ENCODE peak calls at places on chromosome 12, in seven cellular contexts. One of them, this sample, is unnamed.

GRCh38 chr12:49646871-49647270 is 23.5 kb downstream of the PRPF40B start:
- DNase-seq in IMR-90: no peak
- DNase-seq in H9: no peak
- DNase-seq in trophoblast cell: no peak
- DNase-seq in H1: no peak
- DNase-seq in mesenchymal stem cell: no peak
- DNase-seq in mesendoderm: no peak
- DNase-seq in this sample: no peak

GRCh38 chr12:64678835-64679234 is 68.5 kb downstream of the RASSF3 start:
- DNase-seq in H9: no peak
- DNase-seq in mesendoderm: no peak
- DNase-seq in IMR-90: no peak
- DNase-seq in trophoblast cell: no peak
- DNase-seq in mesenchymal stem cell: no peak
- DNase-seq in H1: no peak
- DNase-seq in this sample: no peak

GRCh38 chr12:55636853-55637252 is at the start of gene OR10P1:
- DNase-seq in mesenchymal stem cell: no peak
- DNase-seq in mesendoderm: no peak
- DNase-seq in trophoblast cell: no peak
- DNase-seq in H9: no peak
- DNase-seq in H1: no peak
- DNase-seq in IMR-90: no peak
- DNase-seq in this sample: no peak

GRCh38 chr12:68960162-68960501 is 27.2 kb upstream of the CPM start:
- DNase-seq in mesendoderm: no peak
- DNase-seq in IMR-90: peak; percentile 86
- DNase-seq in mesenchymal stem cell: peak; percentile 8
- DNase-seq in H9: no peak
- DNase-seq in trophoblast cell: no peak
- DNase-seq in H1: no peak
- DNase-seq in this sample: no peak

GRCh38 chr12:117047810-117048584 is 51.2 kb downstream of the TESC start:
- DNase-seq in IMR-90: peak; percentile 61
- DNase-seq in mesenchymal stem cell: peak; percentile 89
- DNase-seq in H1: no peak
- DNase-seq in mesendoderm: peak; percentile 57
- DNase-seq in trophoblast cell: no peak
- DNase-seq in H9: no peak
- DNase-seq in this sample: no peak

GRCh38 chr12:42056130-42056529 is 88.5 kb downstream of the GXYLT1 start:
- DNase-seq in mesenchymal stem cell: no peak
- DNase-seq in H1: no peak
- DNase-seq in H9: no peak
- DNase-seq in IMR-90: no peak
- DNase-seq in trophoblast cell: no peak
- DNase-seq in mesendoderm: no peak
- DNase-seq in this sample: no peak

GRCh38 chr12:41967668-41968649 is 176.7 kb downstream of the GXYLT1 start:
- DNase-seq in mesendoderm: peak; percentile 85
- DNase-seq in trophoblast cell: no peak
- DNase-seq in mesenchymal stem cell: peak; percentile 32
- DNase-seq in H1: peak; percentile 58
- DNase-seq in IMR-90: no peak
- DNase-seq in H9: peak; percentile 77
- DNase-seq in this sample: peak; percentile 87

GRCh38 chr12:116188581-116188980 is 88.9 kb downstream of the MED13L start:
- DNase-seq in H9: no peak
- DNase-seq in trophoblast cell: no peak
- DNase-seq in mesenchymal stem cell: no peak
- DNase-seq in IMR-90: no peak
- DNase-seq in H1: no peak
- DNase-seq in mesendoderm: no peak
- DNase-seq in this sample: no peak

GRCh38 chr12:100668939-100669536 is 95.6 kb downstream of the GAS2L3 start:
- DNase-seq in H1: peak; percentile 61
- DNase-seq in mesenchymal stem cell: peak; percentile 70
- DNase-seq in H9: peak; percentile 89
- DNase-seq in mesendoderm: peak; percentile 82
- DNase-seq in trophoblast cell: peak; percentile 85
- DNase-seq in IMR-90: peak; percentile 61
- DNase-seq in this sample: peak; percentile 77

GRCh38 chr12:42741771-42742510 is 152.4 kb upstream of the PRICKLE1 start:
- DNase-seq in H9: no peak
- DNase-seq in IMR-90: peak; percentile 84
- DNase-seq in mesendoderm: peak; percentile 44
- DNase-seq in mesenchymal stem cell: peak; percentile 80
- DNase-seq in H1: no peak
- DNase-seq in trophoblast cell: no peak
- DNase-seq in this sample: no peak

GRCh38 chr12:51320695-51321320 is 3.2 kb downstream of the BIN2 start:
- DNase-seq in mesendoderm: peak; percentile 91
- DNase-seq in IMR-90: peak; percentile 26
- DNase-seq in H1: no peak
- DNase-seq in mesenchymal stem cell: peak; percentile 10
- DNase-seq in trophoblast cell: peak; percentile 37
- DNase-seq in H9: peak; percentile 40
- DNase-seq in this sample: peak; percentile 62

GRCh38 chr12:52585951-52586350 is 12.3 kb upstream of the KRT74 start:
- DNase-seq in trophoblast cell: no peak
- DNase-seq in mesendoderm: no peak
- DNase-seq in IMR-90: no peak
- DNase-seq in H9: peak; percentile 22
- DNase-seq in H1: no peak
- DNase-seq in mesenchymal stem cell: no peak
- DNase-seq in this sample: no peak

GRCh38 chr12:44794867-44795266 is 81.2 kb downstream of the NELL2 start:
- DNase-seq in IMR-90: no peak
- DNase-seq in H1: no peak
- DNase-seq in mesenchymal stem cell: no peak
- DNase-seq in mesendoderm: no peak
- DNase-seq in H9: no peak
- DNase-seq in trophoblast cell: no peak
- DNase-seq in this sample: no peak

GRCh38 chr12:71504471-71504852 is 64.9 kb downstream of the LGR5 start:
- DNase-seq in H1: no peak
- DNase-seq in IMR-90: no peak
- DNase-seq in mesendoderm: no peak
- DNase-seq in mesenchymal stem cell: no peak
- DNase-seq in trophoblast cell: no peak
- DNase-seq in H9: no peak
- DNase-seq in this sample: no peak

GRCh38 chr12:110743571-110744093 is 941 bp upstream of the PPP1CC start:
- DNase-seq in trophoblast cell: peak; percentile 62
- DNase-seq in H1: no peak
- DNase-seq in IMR-90: no peak
- DNase-seq in H9: peak; percentile 41
- DNase-seq in mesendoderm: no peak
- DNase-seq in mesenchymal stem cell: peak; percentile 64
- DNase-seq in this sample: peak; percentile 27

GRCh38 chr12:40104461-40105264 is 1.2 kb downstream of the SLC2A13 start:
- DNase-seq in IMR-90: peak; percentile 2
- DNase-seq in H1: no peak
- DNase-seq in mesenchymal stem cell: peak; percentile 27
- DNase-seq in mesendoderm: peak; percentile 27
- DNase-seq in trophoblast cell: no peak
- DNase-seq in H9: no peak
- DNase-seq in this sample: no peak

GRCh38 chr12:102430661-102431060 is 49.7 kb downstream of the IGF1 start:
- DNase-seq in H1: no peak
- DNase-seq in mesendoderm: no peak
- DNase-seq in H9: no peak
- DNase-seq in trophoblast cell: no peak
- DNase-seq in IMR-90: peak; percentile 32
- DNase-seq in mesenchymal stem cell: no peak
- DNase-seq in this sample: no peak

GRCh38 chr12:123097521-123098084 is 53.3 kb downstream of the PITPNM2 start:
- DNase-seq in mesendoderm: no peak
- DNase-seq in trophoblast cell: no peak
- DNase-seq in H1: no peak
- DNase-seq in mesenchymal stem cell: peak; percentile 86
- DNase-seq in IMR-90: no peak
- DNase-seq in H9: no peak
- DNase-seq in this sample: no peak

GRCh38 chr12:65894624-65895023 is 70.3 kb downstream of the HMGA2 start:
- DNase-seq in mesenchymal stem cell: no peak
- DNase-seq in IMR-90: no peak
- DNase-seq in trophoblast cell: no peak
- DNase-seq in mesendoderm: no peak
- DNase-seq in H9: no peak
- DNase-seq in H1: no peak
- DNase-seq in this sample: no peak

GRCh38 chr12:65894127-65894526 is 69.8 kb downstream of the HMGA2 start:
- DNase-seq in IMR-90: peak; percentile 67
- DNase-seq in H1: no peak
- DNase-seq in trophoblast cell: no peak
- DNase-seq in H9: no peak
- DNase-seq in mesendoderm: no peak
- DNase-seq in mesenchymal stem cell: peak; percentile 62
- DNase-seq in this sample: no peak

GRCh38 chr12:65891987-65892481 is 67.8 kb downstream of the HMGA2 start:
- DNase-seq in IMR-90: peak; percentile 99
- DNase-seq in H1: no peak
- DNase-seq in mesenchymal stem cell: peak; percentile 95
- DNase-seq in mesendoderm: peak; percentile 72
- DNase-seq in H9: no peak
- DNase-seq in trophoblast cell: peak; percentile 71
- DNase-seq in this sample: no peak

GRCh38 chr12:65891219-65891618 is 66.9 kb downstream of the HMGA2 start:
- DNase-seq in H1: no peak
- DNase-seq in H9: no peak
- DNase-seq in IMR-90: peak; percentile 57
- DNase-seq in mesendoderm: no peak
- DNase-seq in mesenchymal stem cell: peak; percentile 68
- DNase-seq in trophoblast cell: no peak
- DNase-seq in this sample: no peak

DNA sequence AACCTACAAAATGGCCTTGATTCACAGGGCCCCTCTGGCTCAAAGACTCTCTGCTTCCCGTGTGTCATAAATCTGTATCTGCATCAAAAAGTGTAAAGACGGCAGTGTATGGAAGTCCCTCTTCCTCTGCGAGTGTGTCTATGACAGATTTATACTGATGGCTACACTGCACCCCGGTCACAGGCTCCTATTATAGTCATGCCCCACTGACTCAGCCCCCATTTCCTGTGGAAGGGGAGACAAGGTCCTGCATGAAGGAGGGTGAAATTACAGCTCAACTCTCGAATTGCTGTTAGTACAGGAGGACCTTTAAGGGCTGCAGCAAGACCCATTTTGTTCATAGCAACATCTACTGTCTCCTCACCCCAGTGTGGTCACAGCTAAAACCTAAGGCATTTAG is 68.6 kb downstream of the HMGA2 start:
- DNase-seq in trophoblast cell: no peak
- DNase-seq in H9: no peak
- DNase-seq in H1: no peak
- DNase-seq in IMR-90: peak; percentile 87
- DNase-seq in mesenchymal stem cell: peak; percentile 89
- DNase-seq in mesendoderm: no peak
- DNase-seq in this sample: no peak
- H3K4ac ChIP-seq in trophoblast cell: no peak overlapping the region
- H3K4ac ChIP-seq in H9: no peak overlapping the region
- H3K4ac ChIP-seq in H1: no peak overlapping the region
- H3K4ac ChIP-seq in IMR-90: peak overlapping the region; percentile 91
- H3K4ac ChIP-seq in mesenchymal stem cell: peak overlapping the region; percentile 24
- H3K4ac ChIP-seq in mesendoderm: no peak overlapping the region
- H3K4ac ChIP-seq in this sample: no peak overlapping the region

GRCh38 chr12:90100619-90101018 is 392.0 kb upstream of the ATP2B1 start:
- DNase-seq in mesenchymal stem cell: no peak
- DNase-seq in trophoblast cell: no peak
- DNase-seq in H1: no peak
- DNase-seq in H9: no peak
- DNase-seq in IMR-90: no peak
- DNase-seq in mesendoderm: no peak
- DNase-seq in this sample: no peak

GRCh38 chr12:90102957-90103652 is 394.5 kb upstream of the ATP2B1 start:
- DNase-seq in mesendoderm: peak; percentile 56
- DNase-seq in H1: no peak
- DNase-seq in H9: no peak
- DNase-seq in trophoblast cell: peak; percentile 47
- DNase-seq in IMR-90: peak; percentile 53
- DNase-seq in mesenchymal stem cell: peak; percentile 59
- DNase-seq in this sample: no peak

GRCh38 chr12:90099288-90099687 is 390.6 kb upstream of the ATP2B1 start:
- DNase-seq in mesendoderm: no peak
- DNase-seq in IMR-90: peak; percentile 59
- DNase-seq in mesenchymal stem cell: no peak
- DNase-seq in trophoblast cell: no peak
- DNase-seq in H1: no peak
- DNase-seq in H9: no peak
- DNase-seq in this sample: no peak

GRCh38 chr12:90098132-90098779 is 389.6 kb upstream of the ATP2B1 start:
- DNase-seq in H9: no peak
- DNase-seq in IMR-90: no peak
- DNase-seq in H1: no peak
- DNase-seq in mesenchymal stem cell: no peak
- DNase-seq in mesendoderm: no peak
- DNase-seq in trophoblast cell: no peak
- DNase-seq in this sample: no peak
- H3K4me2 ChIP-seq in H9: no peak overlapping the region
- H3K4me2 ChIP-seq in IMR-90: no peak overlapping the region
- H3K4me2 ChIP-seq in H1: no peak overlapping the region
- H3K4me2 ChIP-seq in mesenchymal stem cell: no peak overlapping the region
- H3K4me2 ChIP-seq in mesendoderm: no peak overlapping the region
- H3K4me2 ChIP-seq in trophoblast cell: no peak overlapping the region
- H3K4me2 ChIP-seq in this sample: no peak overlapping the region

GRCh38 chr12:124547626-124548025 is 19.8 kb downstream of the NCOR2 start:
- DNase-seq in H9: no peak
- DNase-seq in trophoblast cell: no peak
- DNase-seq in mesendoderm: no peak
- DNase-seq in IMR-90: no peak
- DNase-seq in H1: no peak
- DNase-seq in mesenchymal stem cell: no peak
- DNase-seq in this sample: no peak
- H3K4me1 ChIP-seq in H9: peaks cover 2% of the 10 kb centered on the region
- H3K4me1 ChIP-seq in trophoblast cell: peaks cover 33% of the 10 kb centered on the region
- H3K4me1 ChIP-seq in mesendoderm: peaks cover 9% of the 10 kb centered on the region
- H3K4me1 ChIP-seq in IMR-90: peaks cover 33% of the 10 kb centered on the region
- H3K4me1 ChIP-seq in H1: peaks cover 42% of the 10 kb centered on the region
- H3K4me1 ChIP-seq in mesenchymal stem cell: peaks cover 78% of the 10 kb centered on the region
- H3K4me1 ChIP-seq in this sample: peaks cover 35% of the 10 kb centered on the region

GRCh38 chr12:48119078-48119833 is at the start of gene PFKM:
- DNase-seq in mesendoderm: peak; percentile 98
- DNase-seq in H1: peak; percentile 89
- DNase-seq in IMR-90: peak; percentile 91
- DNase-seq in mesenchymal stem cell: peak; percentile 93
- DNase-seq in H9: peak; percentile 97
- DNase-seq in trophoblast cell: peak; percentile 52
- DNase-seq in this sample: peak; percentile 92
- H3K4ac ChIP-seq in mesendoderm: no peak within 1 kb of the TSS
- H3K4ac ChIP-seq in H1: no peak within 1 kb of the TSS
- H3K4ac ChIP-seq in IMR-90: peak within 1 kb of the TSS; percentile 55
- H3K4ac ChIP-seq in mesenchymal stem cell: no peak within 1 kb of the TSS
- H3K4ac ChIP-seq in H9: no peak within 1 kb of the TSS
- H3K4ac ChIP-seq in trophoblast cell: no peak within 1 kb of the TSS
- H3K4ac ChIP-seq in this sample: no peak within 1 kb of the TSS